ENCODE peak calls at places on chromosomes 5 and 9, in six cellular contexts. X is mesenchymal stem cell, M is IMR-90, U is neuronal stem cell, N is trophoblast cell, L is H1. D is an unnamed sample.

GRCh38 chr9:36895744-36896260 is 138.3 kb downstream of the PAX5 start:
- DNase-seq in X (no peak), M (no peak), U (no peak), N (no peak), L (no peak), D (peak)

GRCh38 chr5:99029172-99029571 is 100.4 kb upstream of the CHD1 start:
- DNase-seq in X (no peak), M (no peak), U (no peak), N (no peak), L (no peak), D (no peak)

GRCh38 chr5:37206733-37207132 is 42.4 kb downstream of the CPLANE1 start:
- DNase-seq in X (no peak), M (no peak), U (no peak), N (no peak), L (no peak), D (no peak)

GRCh38 chr9:25658587-25658986 is 19.7 kb downstream of the TUSC1 start:
- DNase-seq in X (no peak), M (no peak), U (no peak), N (no peak), L (no peak), D (no peak)

GRCh38 chr5:1470762-1471211 is 25.5 kb upstream of the SLC6A3 start:
- DNase-seq in X (no peak), M (no peak), U (no peak), N (no peak), L (no peak), D (no peak)

GRCh38 chr9:91428927-91429351 is 5.3 kb upstream of the NFIL3 start:
- DNase-seq in X (no peak), M (peak), U (no peak), N (no peak), L (no peak), D (no peak)

GRCh38 chr9:94672811-94673487 is 33.6 kb upstream of the FBP1 start:
- DNase-seq in X (peak), M (peak), U (no peak), N (no peak), L (no peak), D (no peak)

GRCh38 chr5:10524376-10525123 is 39.3 kb upstream of the ANKRD33B start:
- DNase-seq in X (peak), M (peak), U (no peak), N (peak), L (no peak), D (no peak)

GRCh38 chr5:56480305-56481146 is 247.4 kb upstream of the ANKRD55 start:
- DNase-seq in X (peak), M (peak), U (peak), N (no peak), L (peak), D (peak)

GRCh38 chr5:88938488-88938887 is 55.5 kb upstream of the MEF2C start:
- DNase-seq in X (peak), M (no peak), U (no peak), N (no peak), L (no peak), D (no peak)

GRCh38 chr9:91954841-91955471 is 4.9 kb upstream of the ROR2 start:
- DNase-seq in X (peak), M (peak), U (peak), N (peak), L (peak), D (peak)

GRCh38 chr5:174920906-174921550 is 196.6 kb downstream of the MSX2 start:
- DNase-seq in X (no peak), M (no peak), U (no peak), N (no peak), L (peak), D (peak)

GRCh38 chr5:156896545-156896944 is 46.5 kb downstream of the PPP1R2B start:
- DNase-seq in X (no peak), M (no peak), U (no peak), N (no peak), L (no peak), D (no peak)

DNA sequence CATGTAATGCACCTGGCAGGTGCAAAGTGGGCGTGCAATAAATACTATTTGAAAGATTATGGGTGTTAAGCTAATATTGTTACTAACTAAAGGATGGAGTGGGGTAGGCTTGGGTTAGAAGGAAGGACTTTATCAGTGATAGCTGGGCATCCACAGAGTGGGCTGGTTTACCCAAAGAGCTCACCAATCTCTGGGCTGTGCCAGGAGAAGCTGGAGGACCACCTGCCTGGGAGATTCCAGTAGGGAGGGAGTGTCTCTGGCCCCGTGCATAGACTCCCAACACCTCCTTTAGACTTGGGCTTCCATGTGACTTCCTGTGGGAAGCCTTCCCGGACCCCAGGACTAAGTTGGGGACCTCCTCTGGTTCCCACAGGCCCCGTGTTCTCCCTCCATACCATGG is 5.6 kb upstream of the URM1 start:
- DNase-seq in X (no peak), M (no peak), U (no peak), N (no peak), L (no peak), D (no peak)
- H3K14ac ChIP-seq in X (no peak), M (no peak), U (no peak), N (no peak), L (no peak), D (no peak)

GRCh38 chr9:2241461-2241874 is 226.3 kb downstream of the SMARCA2 start:
- DNase-seq in X (peak), M (peak), U (peak), N (no peak), L (peak), D (peak)
- H3K23ac ChIP-seq in X (no peak), M (no peak), U (no peak), N (no peak), L (no peak), D (no peak)

GRCh38 chr9:2234371-2234893 is 219.3 kb downstream of the SMARCA2 start:
- DNase-seq in X (no peak), M (peak), U (no peak), N (no peak), L (no peak), D (no peak)

GRCh38 chr9:2230362-2230761 is 215.2 kb downstream of the SMARCA2 start:
- DNase-seq in X (no peak), M (no peak), U (no peak), N (no peak), L (no peak), D (no peak)

GRCh38 chr9:2231831-2232230 is 216.7 kb downstream of the SMARCA2 start:
- DNase-seq in X (no peak), M (peak), U (no peak), N (no peak), L (no peak), D (no peak)

DNA sequence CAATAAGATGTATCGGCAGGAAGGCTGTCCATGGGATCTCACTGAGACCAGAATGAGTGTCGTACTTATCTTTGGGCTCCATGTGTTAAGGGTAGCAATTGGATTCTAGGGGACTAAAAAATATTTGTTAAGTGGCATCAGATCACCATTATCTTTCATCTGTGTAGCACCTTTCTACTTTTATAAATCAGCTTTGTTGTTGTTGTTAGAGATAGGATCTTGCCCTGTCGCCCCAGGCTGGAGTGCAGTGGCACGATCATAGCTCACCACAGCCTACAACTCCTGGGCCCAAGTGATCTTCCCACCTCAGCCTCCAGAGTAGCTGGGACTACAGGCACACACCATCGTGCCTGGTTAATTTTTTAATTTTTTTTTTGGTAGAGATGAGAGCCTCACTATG is 220.5 kb downstream of the SMARCA2 start:
- DNase-seq in X (no peak), M (no peak), U (no peak), N (no peak), L (no peak), D (no peak)
- H3K14ac ChIP-seq in X (no peak), M (no peak), U (no peak), N (no peak), L (no peak), D (no peak)

DNA sequence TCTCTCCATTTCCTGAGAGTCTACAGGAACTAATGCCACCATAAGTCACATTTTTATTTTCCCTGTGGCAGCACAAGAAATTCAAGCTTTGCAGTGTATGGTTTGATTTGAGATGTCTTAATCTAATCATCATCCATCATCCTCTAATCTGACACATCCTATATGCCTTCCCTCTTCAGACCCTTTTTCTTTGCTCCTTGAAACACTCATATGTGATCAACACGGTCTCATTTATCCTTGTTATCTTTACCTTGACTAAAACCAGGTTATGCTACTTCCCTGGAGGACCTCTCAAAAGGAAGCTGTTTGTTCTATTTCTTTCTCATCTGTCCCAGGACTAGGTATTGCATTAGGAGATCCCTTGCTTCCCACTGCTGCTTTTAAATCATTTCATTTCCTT is 146.9 kb upstream of the MRPS30 start:
- DNase-seq in X (no peak), M (no peak), U (no peak), N (no peak), L (no peak), D (no peak)
- H3K23ac ChIP-seq in X (no peak), M (no peak), U (no peak), N (no peak), L (no peak), D (no peak)

GRCh38 chr9:126694206-126695081 is 80.7 kb downstream of the LMX1B start:
- DNase-seq in X (no peak), M (no peak), U (no peak), N (no peak), L (no peak), D (peak)

GRCh38 chr9:126690431-126691051 is 76.8 kb downstream of the LMX1B start:
- DNase-seq in X (peak), M (no peak), U (no peak), N (peak), L (peak), D (peak)

GRCh38 chr9:126692041-126692758 is 78.5 kb downstream of the LMX1B start:
- DNase-seq in X (no peak), M (no peak), U (no peak), N (no peak), L (no peak), D (peak)

GRCh38 chr9:126693428-126693931 is 79.8 kb downstream of the LMX1B start:
- DNase-seq in X (no peak), M (no peak), U (no peak), N (no peak), L (no peak), D (peak)

DNA sequence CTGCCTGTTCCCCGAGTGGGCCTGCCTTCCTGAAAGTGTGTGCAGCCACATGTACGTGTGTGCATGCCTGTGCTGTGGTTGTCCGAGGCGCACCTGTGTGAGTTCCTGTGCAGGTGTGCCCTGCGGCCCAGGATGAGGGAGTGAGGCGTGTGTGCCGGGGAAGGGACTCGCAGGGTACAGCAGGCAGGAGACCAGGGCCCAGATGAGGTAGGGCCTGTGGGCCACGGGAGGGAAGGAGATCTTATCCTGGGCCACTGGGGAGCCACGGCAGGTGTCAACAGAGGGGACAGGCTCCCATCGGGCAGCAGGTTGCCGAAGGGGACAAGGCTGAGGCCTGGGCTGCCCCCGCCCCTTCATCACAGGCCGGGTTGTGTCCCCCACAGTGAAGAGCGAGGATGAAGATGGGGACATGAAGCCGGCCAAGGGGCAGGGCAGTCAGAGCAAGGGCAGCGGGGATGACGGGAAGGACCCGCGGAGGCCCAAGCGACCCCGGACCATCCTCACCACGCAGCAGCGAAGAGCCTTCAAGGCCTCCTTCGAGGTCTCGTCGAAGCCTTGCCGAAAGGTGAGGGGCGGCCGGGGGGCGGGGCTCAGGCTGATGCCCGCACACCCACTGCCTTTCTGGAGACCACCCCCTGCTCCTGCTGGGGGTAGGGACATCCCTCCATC is 79.2 kb downstream of the LMX1B start:
- DNase-seq in X (no peak), M (no peak), U (no peak), N (no peak), L (no peak), D (peak)
- H3K14ac ChIP-seq in X (peak), M (no peak), U (peak), N (no peak), L (no peak), D (no peak)

GRCh38 chr5:77638763-77639451 is 394 bp upstream of the OTP start:
- DNase-seq in X (no peak), M (no peak), U (no peak), N (no peak), L (peak), D (peak)

GRCh38 chr5:77635617-77636422 is 2.7 kb downstream of the OTP start:
- DNase-seq in X (no peak), M (no peak), U (no peak), N (no peak), L (peak), D (no peak)

GRCh38 chr5:77636423-77637169 is 1.9 kb downstream of the OTP start:
- DNase-seq in X (no peak), M (no peak), U (no peak), N (no peak), L (peak), D (peak)

GRCh38 chr5:77638204-77638762 is at the start of gene OTP:
- DNase-seq in X (no peak), M (no peak), U (no peak), N (no peak), L (peak), D (no peak)

GRCh38 chr5:77637170-77638074 is 1.1 kb downstream of the OTP start:
- DNase-seq in X (no peak), M (no peak), U (no peak), N (no peak), L (peak), D (no peak)
- H3K23ac ChIP-seq in X (no peak), M (peak), U (peak), N (no peak), L (no peak), D (no peak)

DNA sequence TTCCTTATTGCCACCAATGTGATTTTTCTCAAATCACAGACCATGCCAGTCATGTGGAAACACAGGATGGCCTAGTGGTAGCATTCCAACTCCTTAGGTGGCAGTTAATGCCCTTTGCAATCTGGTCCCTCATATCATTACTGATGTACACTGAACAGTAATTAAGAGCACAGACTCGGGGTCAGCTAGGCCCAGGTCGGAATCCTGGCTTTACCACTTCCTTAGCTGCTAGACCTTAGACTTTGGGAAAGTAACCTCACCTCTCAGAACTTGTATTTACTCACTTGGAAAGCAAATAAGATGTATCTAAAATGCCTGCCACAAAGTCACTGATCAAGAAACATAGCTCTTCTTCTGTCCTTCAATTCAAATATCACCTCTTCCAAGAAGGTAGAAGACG is 112.8 kb downstream of the MAPKAP1 start:
- DNase-seq in X (no peak), M (no peak), U (no peak), N (no peak), L (no peak), D (no peak)
- H3K14ac ChIP-seq in X (no peak), M (no peak), U (no peak), N (no peak), L (no peak), D (no peak)

GRCh38 chr5:112737472-112738179 is at the start of gene APC:
- DNase-seq in X (peak), M (peak), U (peak), N (peak), L (peak), D (peak)
- H3K23ac ChIP-seq in X (no peak), M (peak), U (peak), N (no peak), L (no peak), D (no peak)